ENCODE peak calls at places on chromosomes 3 and 15, in nine cellular contexts. N is IMR-90; P is osteoblast; G is uterus; S is sigmoid colon; D is astrocyte; H is GM12878; E is CD8-positive, alpha-beta T cell; W is psoas muscle. O is an unnamed sample. For H3K4me1, the result is how much of the 10 kb centered on the place peaks cover.

GRCh38 chr15:52295421-52295991 is at the start of gene MYO5C:
- DNase-seq in P (peak), E (no peak), S (peak), N (no peak), D (peak), G (peak), W (peak), H (no peak), O (no peak)

GRCh38 chr3:87309601-87310000 is 33.2 kb upstream of the POU1F1 start:
- DNase-seq in G (no peak), W (no peak), H (no peak), N (no peak), E (no peak), D (peak), P (no peak), S (no peak), O (no peak)

GRCh38 chr3:52121459-52121795 is 32.8 kb downstream of the POC1A start:
- DNase-seq in W (peak), P (no peak), D (no peak), H (no peak), S (peak), E (no peak), G (no peak), N (no peak), O (peak)

GRCh38 chr3:52524752-52525661 is 8.7 kb downstream of the NT5DC2 start:
- DNase-seq in E (no peak), W (peak), P (peak), N (no peak), S (peak), D (no peak), G (peak), H (no peak), O (no peak)

GRCh38 chr15:76006136-76006778 is 6.0 kb downstream of the NRG4 start:
- DNase-seq in E (no peak), P (no peak), H (no peak), D (peak), W (no peak), S (no peak), N (no peak), G (no peak), O (no peak)

GRCh38 chr3:103699228-103699627 is 1264.4 kb downstream of the ZPLD1 start:
- DNase-seq in N (no peak), S (no peak), E (no peak), H (no peak), G (no peak), P (no peak), D (no peak), W (no peak), O (no peak)

GRCh38 chr3:76651784-76652183 is 388.1 kb upstream of the ROBO2 start:
- DNase-seq in W (no peak), N (peak), S (no peak), H (no peak), E (no peak), D (no peak), P (no peak), G (no peak), O (no peak)

GRCh38 chr15:39613271-39613670 is 32.4 kb downstream of the THBS1 start:
- DNase-seq in H (no peak), D (no peak), W (no peak), N (peak), P (no peak), S (no peak), E (no peak), G (no peak), O (no peak)

GRCh38 chr3:15955968-15956367 is 158.2 kb upstream of the ANKRD28 start:
- DNase-seq in G (no peak), H (no peak), P (no peak), W (no peak), S (no peak), N (peak), D (no peak), E (no peak), O (no peak)

GRCh38 chr3:20842002-20842401 is 656.0 kb upstream of the SGO1 start:
- DNase-seq in P (no peak), N (no peak), W (no peak), S (no peak), E (no peak), D (no peak), H (no peak), G (no peak), O (peak)

GRCh38 chr3:156551261-156551660 is 3.7 kb downstream of the SSR3 start:
- DNase-seq in W (no peak), N (peak), G (no peak), P (peak), E (no peak), H (no peak), S (no peak), D (peak), O (no peak)
- H3K4me1 ChIP-seq in W (half or more), N (under half), G (under half), P (half or more), E (under half), H (under half), S (half or more), D (under half), O (under half)

GRCh38 chr15:45702041-45702440 is 67.2 kb downstream of the SQOR start:
- DNase-seq in P (no peak), W (no peak), E (no peak), H (no peak), S (no peak), N (no peak), G (no peak), D (no peak), O (no peak)

GRCh38 chr15:45704329-45705249 is 69.8 kb downstream of the SQOR start:
- DNase-seq in G (no peak), S (peak), H (no peak), W (no peak), N (peak), E (no peak), P (no peak), D (no peak), O (no peak)

GRCh38 chr15:45701108-45701507 is 66.3 kb downstream of the SQOR start:
- DNase-seq in P (no peak), H (no peak), W (no peak), D (no peak), G (no peak), N (no peak), E (no peak), S (no peak), O (no peak)

GRCh38 chr15:45705510-45706473 is 71.0 kb downstream of the SQOR start:
- DNase-seq in N (peak), S (peak), D (peak), G (peak), H (peak), E (peak), W (peak), P (peak), O (peak)

DNA sequence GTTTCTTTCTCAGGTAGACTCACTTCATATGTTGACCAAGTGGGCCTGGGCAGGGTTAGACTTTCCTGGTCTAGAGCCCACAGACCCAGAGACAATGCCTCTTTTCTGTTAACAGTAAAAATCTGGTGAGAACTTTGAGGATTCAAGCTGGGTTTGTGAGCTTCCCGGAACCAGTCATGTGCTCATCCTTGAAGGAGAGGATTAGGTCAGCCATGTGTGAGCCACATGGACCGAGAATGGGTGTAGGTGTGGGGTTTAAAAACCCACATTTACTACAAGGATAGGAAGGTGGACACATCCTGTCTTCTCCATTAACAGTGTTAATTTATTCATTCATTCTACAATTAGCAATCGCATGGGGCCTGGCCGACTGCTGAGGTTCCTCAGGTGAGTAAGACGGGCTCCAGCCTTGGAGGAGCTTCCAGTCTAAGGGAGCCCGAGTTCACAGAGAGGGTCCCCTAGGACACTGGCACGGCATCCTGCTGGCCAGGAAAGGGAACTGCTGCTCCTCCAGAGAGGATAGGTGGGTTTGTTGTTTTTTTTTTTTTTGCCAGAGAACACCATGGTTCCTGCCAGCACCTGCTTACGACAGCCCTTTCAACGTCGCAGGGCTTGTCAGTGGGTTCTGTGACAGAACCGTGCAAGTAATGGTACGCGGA is 69.0 kb downstream of the SQOR start:
- DNase-seq in P (no peak), D (no peak), G (no peak), H (no peak), E (no peak), N (no peak), S (no peak), W (no peak), O (no peak)
- TF ChIP-seq CTCF in P (no peak), D (no peak), G (no peak), H (no peak), E (no peak), N (peak), S (no peak), W (no peak), O (no peak)

GRCh38 chr3:71454513-71455423 is 128.8 kb downstream of the FOXP1 start:
- DNase-seq in H (no peak), P (no peak), E (no peak), D (no peak), S (no peak), G (no peak), N (no peak), W (no peak), O (peak)
- H3K4me3 ChIP-seq in H (no peak), P (no peak), E (peak), D (no peak), S (no peak), G (no peak), N (no peak), W (no peak), O (peak)

GRCh38 chr3:74057169-74057568 is 432.4 kb upstream of the PDZRN3 start:
- DNase-seq in H (no peak), S (no peak), G (no peak), E (no peak), W (no peak), D (no peak), P (no peak), N (no peak), O (no peak)
- H3K4me1 ChIP-seq in H (under half), S (under half), G (under half), E (under half), W (under half), D (under half), P (under half), N (under half), O (under half)

DNA sequence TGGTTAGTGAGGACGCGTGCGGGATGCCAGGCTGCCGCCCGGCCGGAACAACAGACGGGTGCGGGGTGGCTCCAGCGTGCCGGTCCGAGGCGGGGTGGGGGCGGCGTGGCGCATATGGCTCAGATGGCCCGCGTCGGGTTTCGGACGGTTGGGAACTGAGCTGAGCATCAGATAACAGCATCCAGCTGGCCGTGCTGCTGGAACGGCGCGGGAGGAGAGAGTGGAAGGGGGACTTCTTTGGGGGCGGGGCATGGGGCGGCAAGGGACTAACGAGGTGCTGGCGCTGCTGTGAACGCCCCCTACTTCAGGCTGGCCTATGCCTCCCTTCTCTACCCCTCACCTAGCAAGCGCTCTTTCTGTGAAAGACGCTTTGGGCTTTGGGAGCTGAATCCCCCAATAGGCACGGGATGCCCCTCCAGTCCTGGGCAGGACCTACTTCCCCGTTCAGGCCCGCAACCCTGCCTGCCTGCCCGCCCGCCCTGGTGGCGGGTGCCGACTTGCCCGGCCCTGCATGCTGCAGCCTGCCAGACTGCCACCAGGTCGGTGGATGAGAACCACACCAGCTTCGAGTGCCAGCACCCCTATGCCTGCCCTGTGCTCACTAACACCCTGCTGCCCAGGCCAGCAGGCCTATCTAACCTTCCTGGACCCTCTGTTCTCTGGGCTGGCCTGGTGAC is 541 bp downstream of the INKA1 start:
- DNase-seq in N (peak), S (peak), P (peak), D (peak), G (peak), W (no peak), E (peak), H (no peak), O (peak)
- TF ChIP-seq CTCF in N (no peak), S (no peak), P (no peak), D (no peak), G (no peak), W (no peak), E (peak), H (no peak), O (peak)

GRCh38 chr15:99098991-99099390 is 5.9 kb upstream of the SYNM start:
- DNase-seq in G (peak), P (no peak), S (no peak), W (no peak), D (no peak), H (no peak), E (peak), N (no peak), O (no peak)

GRCh38 chr15:99102332-99103235 is 2.3 kb upstream of the SYNM start:
- DNase-seq in P (peak), W (no peak), H (no peak), S (peak), G (peak), E (peak), N (no peak), D (no peak), O (no peak)

GRCh38 chr15:99101501-99101900 is 3.4 kb upstream of the SYNM start:
- DNase-seq in D (no peak), S (no peak), H (no peak), P (peak), G (peak), E (no peak), W (no peak), N (no peak), O (no peak)

GRCh38 chr15:99099661-99100060 is 5.2 kb upstream of the SYNM start:
- DNase-seq in N (no peak), S (no peak), E (peak), W (no peak), D (no peak), G (peak), H (no peak), P (no peak), O (no peak)

GRCh38 chr15:99100245-99101173 is 4.4 kb upstream of the SYNM start:
- DNase-seq in N (peak), G (peak), S (peak), D (peak), P (peak), H (no peak), W (peak), E (peak), O (no peak)
- H3K4me3 ChIP-seq in N (peak), G (peak), S (peak), D (peak), P (peak), H (no peak), W (peak), E (no peak), O (no peak)

GRCh38 chr15:31297221-31297879 is 29.3 kb upstream of the KLF13 start:
- DNase-seq in E (no peak), N (no peak), H (no peak), P (no peak), G (no peak), W (no peak), D (no peak), S (peak), O (no peak)
- H3K4me1 ChIP-seq in E (under half), N (under half), H (under half), P (under half), G (under half), W (under half), D (under half), S (under half), O (half or more)

GRCh38 chr3:12993022-12993622 is 80.1 kb downstream of the IQSEC1 start:
- DNase-seq in G (no peak), N (peak), D (no peak), S (no peak), H (no peak), P (peak), W (peak), E (no peak), O (no peak)
- TF ChIP-seq CTCF in G (no peak), N (no peak), D (no peak), S (no peak), H (no peak), P (no peak), W (no peak), E (no peak), O (peak)

GRCh38 chr15:78673476-78673875 is 32.5 kb upstream of the CHRNB4 start:
- DNase-seq in P (no peak), H (no peak), D (no peak), W (no peak), E (no peak), N (no peak), S (peak), G (no peak), O (no peak)

GRCh38 chr15:78672285-78673003 is 31.4 kb upstream of the CHRNB4 start:
- DNase-seq in G (no peak), S (peak), D (no peak), E (no peak), P (no peak), H (no peak), N (no peak), W (no peak), O (no peak)

GRCh38 chr15:78673917-78674444 is 33.0 kb upstream of the CHRNB4 start:
- DNase-seq in E (no peak), N (no peak), W (no peak), H (no peak), D (no peak), P (no peak), G (no peak), S (no peak), O (no peak)

GRCh38 chr15:78668987-78669386 is 28.0 kb upstream of the CHRNB4 start:
- DNase-seq in N (no peak), G (no peak), D (no peak), H (no peak), W (no peak), S (no peak), P (no peak), E (no peak), O (no peak)

DNA sequence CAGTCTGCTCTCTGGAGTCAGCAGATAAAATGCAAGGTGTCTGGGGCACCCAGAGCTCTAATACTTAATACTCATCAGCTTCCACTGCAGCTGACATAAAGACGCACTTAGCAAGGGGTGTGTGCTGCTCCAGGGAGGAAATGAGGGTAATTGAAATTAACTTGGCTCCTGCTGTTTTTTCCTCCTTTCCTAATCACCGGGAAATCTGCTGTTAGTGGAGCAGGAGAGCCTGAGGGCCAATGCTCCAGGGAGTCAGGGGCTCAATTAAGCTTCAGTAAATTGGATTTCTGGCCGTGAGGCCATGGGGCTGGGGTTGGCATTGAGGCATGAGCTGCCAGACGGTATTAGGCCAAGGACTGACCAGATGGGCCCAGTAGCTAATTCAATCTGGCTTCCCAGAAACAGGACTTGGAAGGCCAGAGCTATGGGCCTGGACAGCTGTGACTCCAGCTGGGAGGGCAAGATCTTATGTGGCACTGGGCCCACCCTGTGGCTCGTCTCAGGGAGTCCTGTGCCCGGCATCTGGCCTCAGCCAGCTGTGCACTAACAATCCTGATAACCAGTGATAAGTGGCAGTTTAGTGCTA is 30.7 kb upstream of the CHRNB4 start:
- DNase-seq in S (no peak), W (peak), P (no peak), D (no peak), G (no peak), N (no peak), H (no peak), E (no peak), O (no peak)
- H3K4me3 ChIP-seq in S (no peak), W (no peak), P (no peak), D (no peak), G (no peak), N (no peak), H (no peak), E (no peak), O (no peak)

GRCh38 chr3:176071943-176072342 is 1125.3 kb downstream of the TBL1XR1 start:
- DNase-seq in E (no peak), W (no peak), G (no peak), N (no peak), H (no peak), S (no peak), D (no peak), P (no peak), O (no peak)

GRCh38 chr3:176074096-176074495 is 1123.2 kb downstream of the TBL1XR1 start:
- DNase-seq in E (no peak), S (no peak), G (no peak), D (no peak), P (no peak), H (no peak), N (no peak), W (no peak), O (no peak)

GRCh38 chr3:176078916-176079315 is 1118.4 kb downstream of the TBL1XR1 start:
- DNase-seq in P (no peak), S (no peak), G (no peak), E (no peak), H (no peak), D (no peak), N (peak), W (no peak), O (no peak)

GRCh38 chr3:176075491-176075890 is 1121.8 kb downstream of the TBL1XR1 start:
- DNase-seq in N (no peak), G (no peak), E (no peak), H (no peak), S (no peak), W (no peak), P (no peak), D (no peak), O (no peak)

GRCh38 chr3:176075046-176075445 is 1122.2 kb downstream of the TBL1XR1 start:
- DNase-seq in S (no peak), E (no peak), W (no peak), N (peak), G (no peak), D (no peak), P (no peak), H (no peak), O (no peak)
- H3K4me1 ChIP-seq in S (under half), E (under half), W (under half), N (under half), G (under half), D (under half), P (under half), H (under half), O (under half)

O was measured in OCI-LY7.